ENCODE peak calls at places on chromosomes 7 and 10, in four cellular contexts. G is BJ, M is psoas muscle, T is posterior cingulate gyrus. W is an unnamed sample.

GRCh38 chr10:113630929-113631533 is 32.8 kb downstream of the NRAP start:
- DNase-seq in G (no peak), M (no peak), T (no peak), W (no peak)

GRCh38 chr7:23277359-23277989 is 21.7 kb upstream of the MALSU1 start:
- DNase-seq in G (no peak), M (no peak), T (no peak), W (no peak)

GRCh38 chr10:86489071-86489810 is 32.4 kb downstream of the WAPL start:
- DNase-seq in G (no peak), M (no peak), T (no peak), W (no peak)

GRCh38 chr7:84510501-84510900 is 315.9 kb upstream of the SEMA3A start:
- DNase-seq in G (peak), M (no peak), T (no peak), W (no peak)

GRCh38 chr10:108360187-108360586 is 1195.7 kb upstream of the SORCS1 start:
- DNase-seq in G (no peak), M (no peak), T (no peak), W (no peak)

GRCh38 chr7:96026606-96027005 is 254.3 kb downstream of the DYNC1I1 start:
- DNase-seq in G (no peak), M (no peak), T (no peak), W (no peak)

GRCh38 chr10:61271127-61271780 is 181.9 kb downstream of the TMEM26 start:
- DNase-seq in G (peak), M (no peak), T (no peak), W (no peak)

GRCh38 chr10:123766012-123766411 is 99.9 kb downstream of the GPR26 start:
- DNase-seq in G (no peak), M (no peak), T (no peak), W (no peak)

GRCh38 chr7:25240340-25240739 is 12.1 kb upstream of the NPVF start:
- DNase-seq in G (peak), M (peak), T (no peak), W (no peak)

GRCh38 chr10:119663866-119664698 is 12.9 kb downstream of the BAG3 start:
- DNase-seq in G (no peak), M (no peak), T (no peak), W (no peak)

GRCh38 chr7:151684408-151685175 is 164.9 kb upstream of the RHEB start:
- DNase-seq in G (no peak), M (no peak), T (no peak), W (no peak)

GRCh38 chr7:55366461-55367138 is 1.5 kb downstream of the LANCL2 start:
- DNase-seq in G (no peak), M (no peak), T (no peak), W (no peak)

GRCh38 chr10:131245475-131246059 is 66.0 kb downstream of the TCERG1L start:
- DNase-seq in G (no peak), M (no peak), T (no peak), W (no peak)